ENCODE peak calls at places on chromosomes 11 and 22, in nine cellular contexts. S is activated naive CD4-positive, alpha-beta T cell; X is SK-N-SH; E is SK-MEL-5; U is astrocyte of the hippocampus; V is stimulated activated CD4-positive, alpha-beta T cell treated with anti-CD3 and anti-CD28 coated beads, Interleukin-2, amount 100 ng/mL, for 48 hours; T is NCI-H1105 treated with DMSO at 0.1 percent for 48 hours; O is activated CD4-positive, alpha-beta T cell treated with anti-CD3 and anti-CD28 coated beads, Interleukin-2, amount 50 U/mL, for 24 hours; Q is NCI-H774. M is an unnamed sample.

GRCh38 chr11:2778630-2779498 is 79.1 kb upstream of the KCNQ1OT1 start:
- DNase-seq in T (peak; percentile 94), U (peak; percentile 91), X (peak; percentile 93), V (no peak), E (peak; percentile 6), S (no peak), Q (peak; percentile 11), O (no peak), M (peak; percentile 26)

GRCh38 chr11:135069884-135070283 is 657.8 kb upstream of the B3GAT1 start:
- DNase-seq in S (no peak), X (no peak), O (no peak), V (no peak), Q (no peak), T (no peak), E (no peak), U (peak; percentile 8), M (peak; percentile 20)

GRCh38 chr11:37230865-37231264 is 632.8 kb upstream of the RAG2 start:
- DNase-seq in O (no peak), U (no peak), X (no peak), T (no peak), S (no peak), V (no peak), Q (no peak), E (no peak), M (no peak)

GRCh38 chr22:22022255-22022840 is 39.8 kb upstream of the TOP3B start:
- DNase-seq in U (no peak), E (no peak), Q (no peak), V (no peak), X (no peak), S (no peak), T (no peak), O (no peak), M (no peak)

GRCh38 chr11:27241316-27242122 is 121.5 kb downstream of the CCDC34 start:
- DNase-seq in O (no peak), T (no peak), Q (no peak), U (peak; percentile 60), V (no peak), X (no peak), S (no peak), E (peak; percentile 14), M (peak; percentile 46)

GRCh38 chr11:12989428-12990242 is 19.5 kb upstream of the RASSF10 start:
- DNase-seq in S (no peak), U (peak; percentile 61), X (no peak), Q (peak; percentile 72), E (no peak), O (no peak), V (no peak), T (peak; percentile 43), M (no peak)

GRCh38 chr11:7977251-7977917 is 9.8 kb upstream of the EIF3F start:
- DNase-seq in S (no peak), Q (no peak), X (no peak), E (peak; percentile 26), O (no peak), T (no peak), V (no peak), U (peak; percentile 69), M (peak; percentile 89)

GRCh38 chr22:45344339-45344738 is 34.6 kb downstream of the FAM118A start:
- DNase-seq in V (no peak), E (peak; percentile 88), O (no peak), T (no peak), X (no peak), Q (no peak), U (no peak), S (no peak), M (peak; percentile 71)

GRCh38 chr22:39308614-39309363 is 10.6 kb downstream of the RPL3 start:
- DNase-seq in V (no peak), Q (no peak), E (peak; percentile 68), O (no peak), T (no peak), X (no peak), U (peak; percentile 91), S (no peak), M (peak; percentile 99)

GRCh38 chr11:73204711-73205121 is 13.4 kb upstream of the P2RY2 start:
- DNase-seq in Q (no peak), O (no peak), U (no peak), X (no peak), V (no peak), S (no peak), E (no peak), T (no peak), M (no peak)

GRCh38 chr22:36010913-36011312 is 17.7 kb downstream of the RBFOX2 start:
- DNase-seq in E (no peak), V (no peak), O (no peak), X (peak; percentile 66), S (no peak), U (peak; percentile 37), T (no peak), Q (no peak), M (peak; percentile 78)

GRCh38 chr11:103406357-103406756 is 297.1 kb downstream of the DYNC2H1 start:
- DNase-seq in U (no peak), T (no peak), X (no peak), Q (no peak), S (no peak), V (no peak), O (no peak), E (no peak), M (no peak)

GRCh38 chr22:49214976-49215375 is 612.7 kb downstream of the BRD1 start:
- DNase-seq in S (no peak), V (no peak), E (no peak), U (no peak), Q (no peak), X (no peak), T (no peak), O (no peak), M (no peak)

GRCh38 chr11:47412152-47412746 is 3.9 kb downstream of the SLC39A13 start:
- DNase-seq in O (no peak), S (peak; percentile 25), U (peak; percentile 57), X (peak; percentile 87), Q (peak; percentile 15), V (peak; percentile 62), T (no peak), E (peak; percentile 75), M (peak; percentile 41)